ENCODE peak calls at places on chromosome 1, in eight cellular contexts. C is fibroblast of mammary gland; O is A673; X is endothelial cell; Y is mucosa of descending colon; E is tibial artery; L is CD4-positive, alpha-beta T cell; M is HCT116. G is an unnamed sample.
A peak's percentile ranks its signal among the peaks of the same experiment; 100 is the strongest.

GRCh38 chr1:240441684-240442083 is 170.3 kb downstream of the GREM2 start:
- DNase-seq in E (no peak), C (no peak), M (no peak), O (no peak), Y (no peak), L (no peak), X (no peak), G (no peak)

GRCh38 chr1:198780376-198780775 is 141.5 kb downstream of the PTPRC start:
- DNase-seq in Y (no peak), E (no peak), O (no peak), L (no peak), M (no peak), X (no peak), C (peak; percentile 29), G (no peak)

GRCh38 chr1:36366091-36366661 is 19.5 kb downstream of the STK40 start:
- DNase-seq in X (no peak), O (peak; percentile 92), M (no peak), E (no peak), Y (no peak), C (peak; percentile 64), L (peak; percentile 61), G (no peak)

GRCh38 chr1:110412576-110412975 is 5.1 kb upstream of the LAMTOR5 start:
- DNase-seq in O (peak; percentile 77), Y (no peak), X (peak; percentile 83), E (peak; percentile 77), L (peak; percentile 64), C (peak; percentile 71), M (peak; percentile 54), G (peak; percentile 80)

GRCh38 chr1:163068716-163069115 is 445 bp upstream of the RGS4 start:
- DNase-seq in M (no peak), X (no peak), C (peak; percentile 46), E (no peak), L (no peak), O (no peak), Y (no peak), G (no peak)

GRCh38 chr1:15885701-15886612 is 38.5 kb downstream of the SPEN start:
- DNase-seq in E (peak; percentile 100), L (peak; percentile 37), O (peak; percentile 96), M (peak; percentile 41), X (peak; percentile 85), Y (peak; percentile 97), C (peak; percentile 94), G (peak; percentile 86)

GRCh38 chr1:160866001-160866704 is 3.5 kb upstream of the CD244 start:
- DNase-seq in O (no peak), C (no peak), L (no peak), Y (no peak), X (no peak), E (no peak), M (no peak), G (no peak)

GRCh38 chr1:9317591-9318331 is 25.1 kb downstream of the SPSB1 start:
- DNase-seq in X (no peak), M (no peak), C (peak; percentile 66), L (no peak), O (peak; percentile 12), E (no peak), Y (no peak), G (peak; percentile 40)

GRCh38 chr1:201180133-201180532 is 10.5 kb upstream of the IGFN1 start:
- DNase-seq in E (no peak), C (no peak), L (no peak), M (no peak), O (no peak), Y (no peak), X (no peak), G (no peak)

GRCh38 chr1:85398391-85399064 is 66.4 kb downstream of the DDAH1 start:
- DNase-seq in O (peak; percentile 72), E (no peak), C (peak; percentile 82), X (no peak), M (no peak), Y (no peak), L (no peak), G (peak; percentile 20)

GRCh38 chr1:201408176-201408814 is 9.2 kb upstream of the LAD1 start:
- DNase-seq in X (peak; percentile 92), E (peak; percentile 80), C (peak; percentile 72), L (peak; percentile 72), Y (peak; percentile 81), O (peak; percentile 84), M (peak; percentile 51), G (peak; percentile 87)

GRCh38 chr1:23118957-23119792 is 49.5 kb downstream of the LUZP1 start:
- DNase-seq in L (no peak), C (no peak), M (no peak), Y (no peak), X (no peak), O (no peak), E (no peak), G (no peak)

GRCh38 chr1:66365628-66366027 is 168.3 kb upstream of the SGIP1 start:
- DNase-seq in M (no peak), E (no peak), X (no peak), O (no peak), Y (no peak), L (no peak), C (peak; percentile 72), G (no peak)

DNA sequence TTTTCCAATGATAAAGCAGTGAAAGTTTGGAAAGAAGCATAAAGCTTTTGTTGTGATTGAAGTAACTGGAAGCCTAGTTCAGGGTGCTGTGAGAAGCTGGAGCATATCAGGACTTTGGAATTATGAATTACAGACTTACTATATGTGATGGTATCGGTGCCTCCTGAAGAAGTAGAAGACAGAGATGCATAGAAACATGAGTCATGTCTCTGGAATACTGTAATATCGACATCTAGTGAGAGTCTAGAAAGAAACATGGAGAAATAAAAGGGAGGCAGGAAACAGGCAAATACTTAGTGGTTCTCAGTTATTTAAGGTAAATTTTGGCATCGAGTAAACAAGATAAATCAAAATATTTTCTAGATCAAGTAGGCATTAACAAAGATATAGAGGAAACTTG is 103.0 kb downstream of the CAMTA1 start:
- DNase-seq in L (no peak), X (no peak), C (no peak), E (no peak), Y (no peak), M (no peak), O (no peak), G (no peak)
- TF ChIP-seq CTCF in L (no peak), X (no peak), C (no peak), E (no peak), Y (no peak), M (no peak), O (no peak), G (no peak)

GRCh38 chr1:118304722-118305344 is 119.8 kb upstream of the SPAG17 start:
- DNase-seq in E (no peak), C (peak; percentile 42), O (peak; percentile 45), L (no peak), X (peak; percentile 22), M (no peak), Y (no peak), G (peak; percentile 8)
- TF ChIP-seq CTCF in E (peak; percentile 31), C (peak; percentile 68), O (peak; percentile 63), L (no peak), X (peak; percentile 36), M (no peak), Y (no peak), G (peak; percentile 38)

DNA sequence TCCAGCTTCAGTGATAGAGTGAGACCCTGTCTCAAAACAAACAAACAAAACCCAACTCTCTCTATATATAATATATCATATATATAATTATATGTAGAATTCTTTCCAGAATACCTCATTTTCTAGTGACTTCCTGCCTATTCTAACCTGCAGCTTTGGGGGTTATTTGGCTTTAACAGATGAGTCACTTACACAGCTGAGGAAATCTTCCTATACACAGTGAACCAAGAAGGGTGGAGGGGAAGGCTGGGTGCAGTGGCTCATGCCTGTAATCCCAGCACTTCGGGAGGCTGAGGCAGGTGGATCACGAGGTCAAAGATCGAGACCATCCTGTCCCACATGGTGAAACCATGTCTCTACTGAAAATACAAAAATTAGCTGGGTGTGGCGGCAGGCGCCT is 9.2 kb downstream of the RAB29 start:
- DNase-seq in C (peak; percentile 21), Y (no peak), X (no peak), M (no peak), O (no peak), E (no peak), L (no peak), G (peak; percentile 70)
- TF ChIP-seq CTCF in C (no peak), Y (no peak), X (no peak), M (no peak), O (no peak), E (no peak), L (no peak), G (no peak)

GRCh38 chr1:27300341-27301051 is 21.5 kb upstream of the TMEM222 start:
- DNase-seq in X (peak; percentile 85), M (peak; percentile 69), Y (peak; percentile 84), O (peak; percentile 92), E (peak; percentile 87), C (peak; percentile 92), L (peak; percentile 81), G (peak; percentile 87)

GRCh38 chr1:27302612-27303011 is 19.4 kb upstream of the TMEM222 start:
- DNase-seq in E (no peak), L (no peak), O (no peak), C (no peak), M (no peak), X (no peak), Y (no peak), G (no peak)

GRCh38 chr1:27301582-27302199 is 20.3 kb upstream of the TMEM222 start:
- DNase-seq in Y (no peak), E (peak; percentile 35), L (no peak), X (no peak), O (no peak), M (no peak), C (no peak), G (no peak)

GRCh38 chr1:27299385-27300252 is 22.3 kb upstream of the TMEM222 start:
- DNase-seq in E (peak; percentile 65), O (no peak), M (no peak), C (peak; percentile 99), L (no peak), Y (peak; percentile 71), X (no peak), G (peak; percentile 97)

DNA sequence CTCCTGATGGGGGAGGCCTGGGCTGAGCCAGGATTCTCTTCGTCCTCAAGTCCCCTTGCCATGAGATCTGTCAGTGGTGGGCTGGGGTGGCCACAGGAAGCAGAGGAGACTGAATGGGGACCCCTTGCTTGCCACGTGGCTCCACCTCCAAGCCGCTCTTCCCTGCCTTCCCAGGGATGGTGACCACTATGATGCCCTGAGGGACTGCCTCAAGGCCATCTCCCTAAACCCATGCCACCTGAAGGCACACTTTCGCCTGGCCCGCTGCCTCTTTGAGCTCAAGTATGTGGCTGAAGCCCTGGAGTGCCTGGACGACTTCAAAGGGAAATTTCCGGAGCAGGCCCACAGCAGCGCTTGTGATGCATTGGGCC is 20.9 kb upstream of the TMEM222 start:
- DNase-seq in M (no peak), C (no peak), L (no peak), Y (no peak), X (no peak), O (no peak), E (no peak), G (no peak)
- TF ChIP-seq CTCF in M (no peak), C (no peak), L (peak; percentile 9), Y (no peak), X (peak; percentile 47), O (no peak), E (no peak), G (peak; percentile 36)

GRCh38 chr1:88800382-88801051 is 90.8 kb downstream of the GTF2B start:
- DNase-seq in M (no peak), O (peak; percentile 72), C (peak; percentile 59), X (no peak), Y (no peak), L (no peak), E (no peak), G (no peak)
- TF ChIP-seq CTCF in M (peak; percentile 70), O (peak; percentile 82), C (peak; percentile 74), X (no peak), Y (peak; percentile 15), L (peak; percentile 75), E (peak; percentile 56), G (peak; percentile 42)